ENCODE peak calls at places on chromosomes 16 and 17, in ten cellular contexts. I, D, Z, Y, W, M, L, N, F and U are unnamed samples.

GRCh38 chr17:17216776-17217175 is 10.6 kb upstream of the PLD6 start:
- DNase-seq in F (no peak), L (no peak), D (no peak), W (no peak), M (no peak), Z (no peak), N (no peak), I (no peak), Y (no peak), U (peak; percentile 22)

GRCh38 chr17:42754782-42755181 is 6.2 kb upstream of the RAMP2 start:
- DNase-seq in F (no peak), N (no peak), I (no peak), Z (no peak), D (no peak), L (no peak), Y (no peak), W (no peak), M (no peak), U (no peak)

GRCh38 chr17:18194804-18195203 is 11.2 kb downstream of the ALKBH5 start:
- DNase-seq in M (no peak), Y (no peak), L (no peak), W (no peak), I (no peak), D (no peak), F (no peak), N (no peak), Z (no peak), U (no peak)

GRCh38 chr16:66103245-66103644 is 263.2 kb upstream of the CDH5 start:
- DNase-seq in F (no peak), D (no peak), M (no peak), W (no peak), Y (no peak), L (no peak), I (peak; percentile 52), N (no peak), Z (no peak), U (no peak)

GRCh38 chr17:2438823-2439222 is 38.0 kb upstream of the MNT start:
- DNase-seq in Y (no peak), L (no peak), F (no peak), M (no peak), Z (no peak), D (no peak), I (peak; percentile 12), N (no peak), W (no peak), U (no peak)

GRCh38 chr17:4186244-4186920 is 43.4 kb downstream of the CYB5D2 start:
- DNase-seq in Z (no peak), D (peak; percentile 61), M (no peak), Y (no peak), L (no peak), F (no peak), W (no peak), I (no peak), N (no peak), U (no peak)

GRCh38 chr17:7889166-7889584 is 586 bp downstream of the CHD3 start:
- DNase-seq in F (peak; percentile 80), N (peak; percentile 87), Z (no peak), D (peak; percentile 57), M (no peak), L (peak; percentile 95), Y (peak; percentile 78), I (peak; percentile 94), W (peak; percentile 98), U (no peak)

GRCh38 chr17:32610943-32611342 is 124.2 kb downstream of the CDK5R1 start:
- DNase-seq in F (no peak), L (no peak), D (peak; percentile 25), M (no peak), Y (no peak), W (no peak), I (no peak), N (no peak), Z (no peak), U (no peak)

GRCh38 chr17:27461192-27461859 is 5.1 kb downstream of the KSR1 start:
- DNase-seq in M (no peak), I (no peak), W (no peak), D (peak; percentile 85), F (no peak), L (no peak), Z (no peak), N (no peak), Y (no peak), U (no peak)

GRCh38 chr16:23392223-23392600 is 60.8 kb downstream of the COG7 start:
- DNase-seq in D (no peak), I (no peak), W (no peak), L (no peak), Z (no peak), M (no peak), F (no peak), Y (no peak), N (no peak), U (no peak)

GRCh38 chr17:12348476-12348875 is 317.2 kb upstream of the MYOCD start:
- DNase-seq in M (no peak), F (no peak), D (peak; percentile 10), N (no peak), L (no peak), I (no peak), Y (peak; percentile 13), W (no peak), Z (no peak), U (no peak)

GRCh38 chr16:54430491-54431030 is 144.0 kb upstream of the IRX3 start:
- DNase-seq in W (no peak), N (no peak), F (no peak), I (peak; percentile 91), D (no peak), Z (no peak), Y (no peak), M (no peak), L (no peak), U (no peak)

GRCh38 chr16:53913082-53913870 is 209.3 kb downstream of the FTO start:
- DNase-seq in F (no peak), M (no peak), D (no peak), L (no peak), N (no peak), Y (peak; percentile 23), Z (no peak), W (no peak), I (peak; percentile 90), U (no peak)

GRCh38 chr16:2210386-2211365 is at the start of gene BRICD5:
- DNase-seq in L (no peak), Y (no peak), W (no peak), I (no peak), M (no peak), N (no peak), Z (no peak), F (no peak), D (peak; percentile 47), U (no peak)

GRCh38 chr16:31395647-31396046 is 2.5 kb downstream of the ITGAD start:
- DNase-seq in Y (no peak), I (no peak), L (no peak), W (peak; percentile 38), M (no peak), D (no peak), N (no peak), F (no peak), Z (no peak), U (no peak)

GRCh38 chr17:38601539-38602351 is 4.0 kb downstream of the SRCIN1 start:
- DNase-seq in F (no peak), D (peak; percentile 86), I (no peak), L (no peak), N (peak; percentile 70), Z (no peak), M (peak; percentile 38), Y (peak; percentile 51), W (peak; percentile 86), U (no peak)

GRCh38 chr17:1580979-1581676 is 18.5 kb upstream of the PITPNA start:
- DNase-seq in D (no peak), F (no peak), L (no peak), Z (no peak), N (no peak), W (peak; percentile 82), I (no peak), Y (no peak), M (no peak), U (no peak)

GRCh38 chr17:18967806-18968744 is 16.1 kb downstream of the SLC5A10 start:
- DNase-seq in Y (peak; percentile 15), Z (no peak), W (peak; percentile 62), D (peak; percentile 65), N (no peak), F (no peak), I (no peak), M (no peak), L (no peak), U (no peak)

GRCh38 chr17:57593739-57594462 is 151.2 kb downstream of the CCDC182 start:
- DNase-seq in L (no peak), N (no peak), Y (no peak), M (no peak), I (no peak), F (no peak), Z (no peak), W (no peak), D (no peak), U (no peak)

GRCh38 chr17:70938311-70938710 is 769.0 kb downstream of the KCNJ2 start:
- DNase-seq in W (no peak), M (no peak), I (no peak), D (no peak), F (no peak), Z (no peak), N (no peak), Y (no peak), L (no peak), U (no peak)

GRCh38 chr16:56789360-56789759 is 59.4 kb downstream of the NUP93 start:
- DNase-seq in Y (peak; percentile 47), I (peak; percentile 42), L (no peak), D (peak; percentile 40), M (peak; percentile 57), F (peak; percentile 2), W (peak; percentile 29), Z (no peak), N (peak; percentile 53), U (peak; percentile 57)